ENCODE peak calls at places on chromosomes 11 and 22, in five cellular contexts. Z, M, G, L and H are unnamed samples.

GRCh38 chr11:69598147-69598546 is 42.8 kb upstream of the CCND1 start:
- DNase-seq in L (peak), G (no peak), Z (no peak), M (no peak), H (no peak)

GRCh38 chr11:62370743-62371440 is 33.6 kb downstream of the ASRGL1 start:
- DNase-seq in G (peak), L (no peak), M (no peak), Z (no peak), H (peak)

GRCh38 chr11:15815246-15816209 is 540.8 kb downstream of the SOX6 start:
- DNase-seq in M (no peak), G (no peak), L (no peak), Z (no peak), H (no peak)

GRCh38 chr22:23230348-23231068 is 50.2 kb downstream of the BCR start:
- DNase-seq in L (no peak), M (no peak), Z (no peak), G (no peak), H (peak)

GRCh38 chr22:20436309-20437252 is 1.0 kb downstream of the SCARF2 start:
- DNase-seq in Z (no peak), M (no peak), L (peak), G (no peak), H (peak)

GRCh38 chr11:61911701-61912529 is 5.5 kb downstream of the RAB3IL1 start:
- DNase-seq in M (peak), Z (no peak), L (no peak), G (no peak), H (no peak)

GRCh38 chr22:46681010-46681409 is 57.0 kb downstream of the CERK start:
- DNase-seq in L (peak), Z (no peak), M (peak), G (no peak), H (peak)

GRCh38 chr11:130585545-130585944 is 137.1 kb downstream of the ADAMTS15 start:
- DNase-seq in Z (no peak), M (no peak), G (no peak), L (no peak), H (no peak)

GRCh38 chr11:85483861-85484260 is 143.3 kb downstream of the DLG2 start:
- DNase-seq in M (no peak), Z (no peak), G (no peak), L (peak), H (no peak)